ENCODE peak calls at places on chromosomes 16 and 17, in nine cellular contexts. Q, E, H, M, N, K, G, T and L are unnamed samples. For H3K36me3, the result is how much of the 10 kb centered on the place peaks cover.

GRCh38 chr17:5055543-5055942 is 20.3 kb upstream of the SLC52A1 start:
- DNase-seq in Q (no peak), E (no peak), H (no peak), M (no peak), N (no peak), K (no peak), G (peak), T (no peak), L (no peak)

GRCh38 chr17:48577946-48578615 is at the start of gene HOXB4:
- DNase-seq in Q (peak), E (peak), H (no peak), M (peak), N (peak), K (peak), G (no peak), T (peak), L (peak)

GRCh38 chr17:4986403-4986802 is 1.1 kb downstream of the CAMTA2 start:
- DNase-seq in Q (peak), E (peak), H (peak), M (no peak), N (no peak), K (no peak), G (no peak), T (no peak), L (no peak)

GRCh38 chr16:48523415-48524204 is 86.4 kb downstream of the N4BP1 start:
- DNase-seq in Q (peak), E (no peak), H (no peak), M (no peak), N (no peak), K (no peak), G (no peak), T (no peak), L (no peak)

GRCh38 chr17:8469964-8470363 is 34.3 kb downstream of the NDEL1 start:
- DNase-seq in Q (no peak), E (no peak), H (no peak), M (no peak), N (no peak), K (no peak), G (no peak), T (no peak), L (no peak)

GRCh38 chr16:77843412-77843811 is 55.0 kb downstream of the VAT1L start:
- DNase-seq in Q (no peak), E (no peak), H (no peak), M (no peak), N (no peak), K (no peak), G (no peak), T (no peak), L (no peak)

GRCh38 chr17:63435681-63436522 is 10.2 kb downstream of the CYB561 start:
- DNase-seq in Q (no peak), E (peak), H (no peak), M (no peak), N (peak), K (no peak), G (no peak), T (no peak), L (no peak)

GRCh38 chr17:19237389-19238166 is 412 bp downstream of the EPN2 start:
- DNase-seq in Q (peak), E (no peak), H (no peak), M (no peak), N (peak), K (no peak), G (no peak), T (no peak), L (peak)

GRCh38 chr17:34675605-34676004 is 96.2 kb downstream of the TMEM132E start:
- DNase-seq in Q (no peak), E (no peak), H (no peak), M (no peak), N (no peak), K (no peak), G (no peak), T (no peak), L (no peak)

GRCh38 chr17:42842286-42842685 is 2.1 kb upstream of the AOC2 start:
- DNase-seq in Q (no peak), E (no peak), H (no peak), M (no peak), N (no peak), K (peak), G (no peak), T (no peak), L (no peak)

GRCh38 chr17:37742762-37743611 is 1.9 kb downstream of the HNF1B start:
- DNase-seq in Q (no peak), E (no peak), H (no peak), M (no peak), N (no peak), K (no peak), G (peak), T (no peak), L (no peak)

GRCh38 chr16:70685061-70685937 is 554 bp downstream of the MTSS2 start:
- DNase-seq in Q (no peak), E (peak), H (peak), M (no peak), N (no peak), K (no peak), G (no peak), T (no peak), L (peak)

GRCh38 chr16:57029161-57030160 is 40.1 kb downstream of the NLRC5 start:
- DNase-seq in Q (no peak), E (no peak), H (no peak), M (no peak), N (no peak), K (peak), G (no peak), T (no peak), L (no peak)

GRCh38 chr17:75295220-75296158 is 6.3 kb upstream of the SLC25A19 start:
- DNase-seq in Q (no peak), E (peak), H (no peak), M (peak), N (no peak), K (no peak), G (peak), T (no peak), L (no peak)

GRCh38 chr17:56975656-56976055 is 2.3 kb upstream of the SCPEP1 start:
- DNase-seq in Q (no peak), E (no peak), H (no peak), M (no peak), N (no peak), K (no peak), G (no peak), T (no peak), L (no peak)

GRCh38 chr17:50075446-50076032 is 19.6 kb upstream of the PDK2 start:
- DNase-seq in Q (no peak), E (no peak), H (no peak), M (no peak), N (no peak), K (no peak), G (no peak), T (no peak), L (peak)

GRCh38 chr17:32370426-32370825 is 20.5 kb downstream of the ZNF207 start:
- DNase-seq in Q (no peak), E (no peak), H (no peak), M (no peak), N (no peak), K (no peak), G (no peak), T (no peak), L (no peak)

GRCh38 chr17:73855933-73856332 is 211.7 kb upstream of the SDK2 start:
- DNase-seq in Q (no peak), E (no peak), H (no peak), M (no peak), N (no peak), K (no peak), G (no peak), T (no peak), L (no peak)

DNA sequence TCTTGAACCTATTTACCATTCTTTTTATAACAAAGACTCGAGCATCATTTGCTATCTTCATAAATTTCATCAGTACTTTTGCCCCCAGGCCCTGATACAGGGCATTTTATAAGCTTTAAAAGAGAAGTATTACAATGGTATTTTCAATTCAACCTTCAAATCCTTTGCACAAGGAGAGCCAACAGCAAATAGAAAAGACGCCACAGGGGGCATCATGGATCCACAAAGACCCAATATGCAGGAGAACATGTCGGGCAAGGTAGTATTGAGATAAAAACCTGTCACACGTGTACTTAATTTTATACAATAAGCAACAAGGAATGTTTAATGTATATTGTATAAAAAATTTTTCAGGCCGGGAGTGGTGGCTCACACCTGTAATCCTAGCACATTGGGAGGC is 10.2 kb downstream of the MAP3K14 start:
- DNase-seq in Q (no peak), E (no peak), H (no peak), M (no peak), N (no peak), K (no peak), G (no peak), T (no peak), L (no peak)
- TF ChIP-seq CTCF in Q (no peak), E (no peak), H (no peak), M (no peak), N (no peak), K (no peak), G (no peak), T (no peak), L (no peak)

GRCh38 chr16:18809165-18809564 is 7.8 kb upstream of the ARL6IP1 start:
- DNase-seq in Q (peak), E (no peak), H (no peak), M (no peak), N (no peak), K (no peak), G (no peak), T (no peak), L (no peak)
- H3K36me3 ChIP-seq in Q (under half), E (under half), H (under half), M (under half), N (under half), K (under half), G (half or more), T (under half), L (half or more)

DNA sequence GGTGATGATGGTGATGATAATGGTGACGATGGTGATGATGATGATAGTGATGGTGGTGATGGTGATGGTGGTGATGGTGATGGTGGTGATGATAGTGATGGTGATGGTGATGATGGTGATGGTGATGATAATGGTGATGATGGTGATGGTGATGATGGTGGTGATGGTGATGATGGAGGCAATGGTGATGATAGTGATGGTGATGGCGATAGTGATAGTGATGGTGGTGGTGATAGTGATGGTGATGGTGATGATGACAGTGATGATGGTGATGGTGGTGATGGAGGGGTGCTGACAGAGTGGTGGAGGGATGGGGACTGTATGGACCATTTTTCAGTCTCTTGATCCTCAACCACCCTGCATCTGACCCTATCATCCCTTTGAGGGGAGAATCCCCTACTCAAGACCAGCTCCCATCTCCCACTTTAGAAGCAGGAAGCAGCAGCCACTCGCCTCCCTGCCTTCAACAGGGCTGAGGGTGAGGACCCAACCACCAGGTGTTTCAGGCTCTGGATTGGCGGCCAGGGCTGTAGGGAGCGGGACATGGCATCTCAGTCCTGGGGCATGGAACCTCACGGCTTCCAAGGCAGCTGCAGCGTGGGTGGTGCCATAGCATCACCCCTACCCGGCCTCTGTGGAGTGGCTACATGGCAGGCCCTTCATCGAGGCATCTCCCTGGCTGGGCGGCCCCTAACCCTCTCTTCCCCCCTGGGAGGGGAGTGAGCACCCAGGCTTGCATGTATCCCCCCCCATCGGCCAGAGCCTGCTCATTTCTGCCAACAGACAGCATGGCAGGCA is 4.5 kb downstream of the FSCN2 start:
- DNase-seq in Q (no peak), E (no peak), H (no peak), M (no peak), N (no peak), K (no peak), G (no peak), T (no peak), L (no peak)
- TF ChIP-seq POLR2A in Q (no peak), E (no peak), H (no peak), M (no peak), N (no peak), K (no peak), G (no peak), T (no peak), L (no peak)

GRCh38 chr16:72939247-72939646 is 108.7 kb downstream of the ZFHX3 start:
- DNase-seq in Q (peak), E (peak), H (peak), M (no peak), N (peak), K (peak), G (no peak), T (peak), L (peak)
- TF ChIP-seq CTCF in Q (no peak), E (peak), H (no peak), M (no peak), N (peak), K (peak), G (no peak), T (peak), L (no peak)

GRCh38 chr16:84764970-84765369 is 54.8 kb upstream of the CRISPLD2 start:
- DNase-seq in Q (no peak), E (no peak), H (no peak), M (no peak), N (no peak), K (peak), G (no peak), T (no peak), L (no peak)

GRCh38 chr16:84768061-84768797 is 51.6 kb upstream of the CRISPLD2 start:
- DNase-seq in Q (peak), E (no peak), H (no peak), M (no peak), N (no peak), K (no peak), G (no peak), T (no peak), L (no peak)

GRCh38 chr16:84763629-84764028 is 56.2 kb upstream of the CRISPLD2 start:
- DNase-seq in Q (peak), E (no peak), H (no peak), M (no peak), N (no peak), K (no peak), G (no peak), T (no peak), L (no peak)

GRCh38 chr16:84766978-84767773 is 52.6 kb upstream of the CRISPLD2 start:
- DNase-seq in Q (peak), E (no peak), H (no peak), M (no peak), N (no peak), K (no peak), G (no peak), T (no peak), L (no peak)

DNA sequence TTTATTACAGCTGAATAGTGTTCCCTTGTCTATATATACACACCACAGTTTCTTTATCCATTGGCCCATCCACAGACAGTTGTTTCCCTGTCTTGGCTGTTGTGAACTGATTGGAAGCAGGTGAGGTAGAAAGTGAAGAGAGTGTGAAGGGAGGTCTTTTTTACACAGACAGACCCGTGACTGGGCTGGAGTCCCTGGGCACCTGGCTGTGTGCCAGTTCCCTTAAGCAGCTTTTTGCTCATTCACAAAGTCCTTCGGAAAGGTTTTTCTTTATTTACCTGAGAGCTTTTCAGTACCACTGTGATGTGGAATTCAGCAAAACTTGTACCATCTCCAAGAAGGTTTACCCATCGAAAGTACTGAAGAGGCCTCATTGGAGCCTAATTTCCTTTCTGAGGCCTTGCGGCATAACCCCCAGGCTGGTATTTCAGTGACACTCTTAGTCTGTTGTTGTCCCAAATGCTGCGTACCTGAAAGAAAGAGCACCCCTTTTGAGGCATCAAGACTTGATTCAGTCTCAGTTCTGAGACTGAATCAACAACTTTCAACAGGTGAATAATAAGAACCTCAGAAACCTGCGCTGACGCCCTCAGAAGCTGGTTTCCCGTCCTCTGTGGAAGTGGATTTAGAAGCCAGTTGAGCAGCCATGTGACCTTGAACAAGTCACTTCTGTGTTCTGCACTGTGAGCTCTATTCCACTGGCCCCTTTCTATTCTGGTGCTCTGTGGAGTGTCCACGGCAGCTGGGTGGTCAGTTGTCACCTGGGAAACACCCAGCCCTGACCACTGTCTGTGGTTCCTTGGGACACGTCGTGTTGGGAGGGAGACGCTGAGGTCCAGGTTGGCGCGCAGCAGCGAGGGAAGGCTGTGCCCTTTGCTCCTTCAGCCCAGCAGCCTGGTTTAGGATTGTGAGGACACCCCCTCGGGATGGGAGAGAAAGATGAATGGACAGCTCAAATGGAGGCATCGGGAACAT is 53.9 kb upstream of the CRISPLD2 start:
- DNase-seq in Q (peak), E (no peak), H (no peak), M (no peak), N (no peak), K (no peak), G (no peak), T (no peak), L (no peak)
- H3K36me3 ChIP-seq in Q (under half), E (under half), H (under half), M (half or more), N (under half), K (half or more), G (half or more), T (under half), L (under half)

DNA sequence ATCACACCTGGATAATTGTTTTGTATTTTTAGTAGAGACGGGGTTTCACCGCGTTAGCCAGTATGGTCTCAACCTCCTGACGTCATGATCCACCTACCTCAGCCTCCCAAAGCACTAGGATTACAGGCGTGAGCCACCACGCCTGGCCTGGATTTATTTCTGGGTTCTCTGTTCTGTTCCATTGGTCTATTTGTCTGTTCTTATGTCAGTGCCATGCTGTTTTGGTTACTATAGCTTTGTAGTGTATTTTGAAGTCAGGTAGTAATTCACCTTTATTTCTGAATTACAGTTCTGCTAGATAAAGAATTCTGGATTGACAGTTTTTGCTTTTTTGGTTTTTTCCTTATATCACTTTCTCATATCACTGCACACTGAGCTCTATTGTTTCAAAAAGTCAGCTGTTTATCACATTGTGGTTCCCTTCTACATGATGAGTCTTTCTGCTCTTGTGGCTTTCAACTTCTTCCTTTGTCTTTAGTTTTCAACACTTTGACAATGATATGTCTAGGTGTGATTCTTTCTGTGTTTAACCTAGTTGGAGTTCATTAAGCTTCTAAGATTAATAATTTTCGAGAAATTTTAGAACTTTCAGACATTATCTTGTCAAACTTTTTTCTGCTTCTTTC is 98.2 kb downstream of the CA4 start:
- DNase-seq in Q (no peak), E (no peak), H (no peak), M (no peak), N (no peak), K (no peak), G (no peak), T (no peak), L (no peak)
- TF ChIP-seq POLR2A in Q (no peak), E (no peak), H (no peak), M (no peak), N (no peak), K (no peak), G (no peak), T (no peak), L (no peak)

DNA sequence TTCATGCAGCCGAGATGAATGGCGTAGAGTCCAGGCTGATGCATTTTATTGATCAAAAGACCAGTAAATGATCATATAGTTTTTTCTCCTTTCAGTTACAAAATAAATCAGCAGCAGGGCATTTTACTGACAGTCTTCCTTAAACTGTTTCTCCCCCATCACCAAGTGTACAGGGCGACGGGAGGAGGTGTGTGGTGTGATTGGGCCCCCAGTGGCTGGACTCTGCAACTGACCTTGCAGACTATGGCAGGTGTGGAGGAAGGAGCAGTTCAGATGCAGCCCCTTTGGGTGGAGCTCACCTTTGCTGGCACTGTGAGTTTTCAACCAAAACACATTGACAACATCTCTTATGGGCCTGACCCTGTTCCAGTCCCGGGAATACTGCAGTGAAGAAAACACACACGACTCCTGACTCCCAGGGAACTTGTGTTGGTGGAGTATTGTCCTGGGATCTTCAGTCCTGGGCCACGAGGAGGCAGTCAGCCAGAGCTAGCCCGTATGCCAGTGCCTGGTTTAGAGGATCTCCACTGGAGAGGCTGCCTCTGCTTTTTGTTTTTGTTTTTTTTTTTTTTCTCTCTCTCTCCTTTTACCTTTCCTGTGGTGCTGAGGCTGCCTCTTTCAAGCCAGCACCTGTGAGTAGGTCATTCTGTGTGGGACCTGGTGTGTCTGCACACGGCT is 29.8 kb downstream of the KIAA0513 start:
- DNase-seq in Q (no peak), E (no peak), H (no peak), M (no peak), N (no peak), K (no peak), G (peak), T (no peak), L (peak)
- TF ChIP-seq CTCF in Q (no peak), E (no peak), H (no peak), M (peak), N (no peak), K (peak), G (peak), T (no peak), L (no peak)